ENCODE peak calls at places on chromosomes 5 and 9, in four cellular contexts. I is brain pericyte, N is foreskin fibroblast, E is ELF-1. F is an unnamed sample.

GRCh38 chr9:134469041-134469875 is 143.0 kb downstream of the RXRA start:
- DNase-seq in E (peak), I (no peak), N (peak), F (peak)

GRCh38 chr9:5949103-5949699 is 58.5 kb downstream of the MLANA start:
- DNase-seq in N (peak), E (no peak), I (no peak), F (no peak)

GRCh38 chr9:6911901-6912650 is 154.3 kb downstream of the KDM4C start:
- DNase-seq in N (peak), E (no peak), I (no peak), F (no peak)

GRCh38 chr5:73812962-73813588 is 187.1 kb downstream of the ARHGEF28 start:
- DNase-seq in I (no peak), E (no peak), N (no peak), F (no peak)

GRCh38 chr9:128160603-128160987 is 530 bp downstream of the BBLN start:
- DNase-seq in N (peak), I (no peak), E (no peak), F (peak)

GRCh38 chr9:7075154-7075553 is 317.4 kb downstream of the KDM4C start:
- DNase-seq in N (no peak), E (no peak), I (no peak), F (no peak)

GRCh38 chr5:167950126-167950721 is 341.2 kb upstream of the WWC1 start:
- DNase-seq in N (no peak), E (peak), I (no peak), F (peak)

GRCh38 chr9:19174127-19174921 is 47.0 kb upstream of the PLIN2 start:
- DNase-seq in E (peak), I (peak), N (peak), F (peak)

GRCh38 chr5:170501361-170501760 is 2.5 kb upstream of the KCNIP1 start:
- DNase-seq in I (no peak), N (no peak), E (no peak), F (no peak)

GRCh38 chr9:108994695-108995094 is 18.6 kb downstream of the CTNNAL1 start:
- DNase-seq in I (no peak), N (peak), E (no peak), F (no peak)

GRCh38 chr9:16484178-16484577 is 386.3 kb downstream of the BNC2 start:
- DNase-seq in N (peak), E (no peak), I (no peak), F (no peak)

GRCh38 chr9:26426732-26427131 is 465.9 kb downstream of the CAAP1 start:
- DNase-seq in N (no peak), E (peak), I (no peak), F (no peak)

F was measured in AG20443.